ENCODE peak calls at places on chromosomes 5 and 9, in six cellular contexts. G, M, O, Z, B and W are unnamed samples.

GRCh38 chr5:33563983-33564908 is 123.5 kb downstream of the TARS1 start:
- DNase-seq in G (no peak), M (peak; percentile 37), O (no peak), Z (peak; percentile 24), B (no peak), W (no peak)

GRCh38 chr9:9469271-9469670 is 1143.5 kb downstream of the PTPRD start:
- DNase-seq in G (no peak), M (no peak), O (no peak), Z (no peak), B (no peak), W (no peak)

GRCh38 chr9:76519027-76519835 is 60.2 kb downstream of the GCNT1 start:
- DNase-seq in G (no peak), M (no peak), O (no peak), Z (no peak), B (no peak), W (no peak)

GRCh38 chr9:34253460-34253837 is 74.6 kb downstream of the UBAP1 start:
- DNase-seq in G (no peak), M (no peak), O (peak; percentile 70), Z (no peak), B (no peak), W (no peak)

GRCh38 chr9:124257865-124258764 is at the start of gene NEK6:
- DNase-seq in G (no peak), M (no peak), O (peak; percentile 84), Z (peak; percentile 75), B (no peak), W (no peak)

GRCh38 chr5:155402927-155403645 is 389.5 kb downstream of the KIF4B start:
- DNase-seq in G (no peak), M (peak; percentile 36), O (no peak), Z (no peak), B (no peak), W (no peak)

GRCh38 chr5:79333852-79334557 is 98.1 kb downstream of the JMY start:
- DNase-seq in G (peak; percentile 39), M (peak; percentile 16), O (no peak), Z (no peak), B (no peak), W (no peak)

GRCh38 chr5:174323878-174324281 is 278.4 kb downstream of the NSG2 start:
- DNase-seq in G (peak; percentile 89), M (peak; percentile 92), O (peak; percentile 58), Z (peak; percentile 67), B (peak; percentile 78), W (peak; percentile 67)

GRCh38 chr5:113035096-113035495 is 58.5 kb downstream of the DCP2 start:
- DNase-seq in G (no peak), M (no peak), O (no peak), Z (no peak), B (no peak), W (no peak)

GRCh38 chr5:176851380-176851779 is 41.0 kb downstream of the UNC5A start:
- DNase-seq in G (no peak), M (no peak), O (no peak), Z (no peak), B (no peak), W (no peak)

GRCh38 chr5:104494043-104494442 is 931.5 kb upstream of the NUDT12 start:
- DNase-seq in G (no peak), M (no peak), O (no peak), Z (no peak), B (no peak), W (no peak)

GRCh38 chr9:93807166-93808013 is 147.8 kb downstream of the BARX1 start:
- DNase-seq in G (no peak), M (no peak), O (no peak), Z (no peak), B (no peak), W (no peak)

GRCh38 chr9:89821081-89821480 is 216.3 kb downstream of the GADD45G start:
- DNase-seq in G (peak; percentile 59), M (peak; percentile 72), O (no peak), Z (peak; percentile 33), B (no peak), W (no peak)

GRCh38 chr9:108776920-108777650 is 78.7 kb downstream of the ACTL7B start:
- DNase-seq in G (no peak), M (peak; percentile 28), O (peak; percentile 19), Z (peak; percentile 81), B (no peak), W (no peak)

GRCh38 chr5:119322312-119322947 is 33.4 kb upstream of the TNFAIP8 start:
- DNase-seq in G (no peak), M (peak; percentile 58), O (no peak), Z (no peak), B (no peak), W (no peak)

GRCh38 chr9:96782241-96782640 is 4.4 kb upstream of the ZNF510 start:
- DNase-seq in G (no peak), M (no peak), O (no peak), Z (no peak), B (no peak), W (no peak)

GRCh38 chr5:58496488-58496887 is 5.3 kb downstream of the GAPT start:
- DNase-seq in G (peak; percentile 38), M (peak; percentile 54), O (no peak), Z (no peak), B (peak; percentile 47), W (no peak)

GRCh38 chr9:6566409-6567139 is 79.0 kb downstream of the GLDC start:
- DNase-seq in G (no peak), M (peak; percentile 55), O (peak; percentile 99), Z (peak; percentile 98), B (no peak), W (no peak)

GRCh38 chr5:177086918-177087706 is 397 bp downstream of the FGFR4 start:
- DNase-seq in G (peak; percentile 87), M (peak; percentile 87), O (no peak), Z (peak; percentile 64), B (peak; percentile 90), W (peak; percentile 36)

GRCh38 chr5:1789838-1790462 is 9.7 kb downstream of the MRPL36 start:
- DNase-seq in G (no peak), M (peak; percentile 8), O (peak; percentile 96), Z (peak; percentile 89), B (no peak), W (no peak)

GRCh38 chr5:56454219-56454862 is 221.2 kb upstream of the ANKRD55 start:
- DNase-seq in G (no peak), M (no peak), O (no peak), Z (no peak), B (no peak), W (no peak)

GRCh38 chr9:71781391-71781790 is 13.1 kb upstream of the CEMIP2 start:
- DNase-seq in G (no peak), M (no peak), O (no peak), Z (no peak), B (no peak), W (no peak)

GRCh38 chr9:105637787-105638395 is 24.4 kb upstream of the TAL2 start:
- DNase-seq in G (no peak), M (peak; percentile 8), O (peak; percentile 3), Z (no peak), B (no peak), W (no peak)

GRCh38 chr5:102834438-102834964 is 79.4 kb downstream of the PAM start:
- DNase-seq in G (no peak), M (no peak), O (no peak), Z (no peak), B (no peak), W (no peak)

GRCh38 chr9:36779582-36779981 is 206.9 kb downstream of the MELK start:
- DNase-seq in G (no peak), M (no peak), O (no peak), Z (no peak), B (no peak), W (no peak)

GRCh38 chr9:36780186-36780585 is 207.5 kb downstream of the MELK start:
- DNase-seq in G (no peak), M (no peak), O (no peak), Z (no peak), B (no peak), W (no peak)

GRCh38 chr9:36781532-36781931 is 208.8 kb downstream of the MELK start:
- DNase-seq in G (no peak), M (no peak), O (peak; percentile 8), Z (no peak), B (no peak), W (no peak)
- H3K23ac ChIP-seq in G (no peak overlapping the region), M (no peak overlapping the region), O (no peak overlapping the region), Z (no peak overlapping the region), B (no peak overlapping the region), W (no peak overlapping the region)

GRCh38 chr9:130938652-130939404 is at the start of gene FIBCD1:
- DNase-seq in G (peak; percentile 72), M (peak; percentile 67), O (peak; percentile 34), Z (peak; percentile 43), B (peak; percentile 84), W (no peak)
- H4K8ac ChIP-seq in G (no peak within 1 kb of the TSS), M (no peak within 1 kb of the TSS), O (no peak within 1 kb of the TSS), Z (no peak within 1 kb of the TSS), B (peak within 1 kb of the TSS; percentile 43), W (no peak within 1 kb of the TSS)

GRCh38 chr5:175642998-175643397 is 14.9 kb upstream of the HRH2 start:
- DNase-seq in G (no peak), M (no peak), O (no peak), Z (no peak), B (no peak), W (no peak)
- H3K27ac ChIP-seq in G (no peak overlapping the region), M (no peak overlapping the region), O (no peak overlapping the region), Z (no peak overlapping the region), B (no peak overlapping the region), W (no peak overlapping the region)

DNA sequence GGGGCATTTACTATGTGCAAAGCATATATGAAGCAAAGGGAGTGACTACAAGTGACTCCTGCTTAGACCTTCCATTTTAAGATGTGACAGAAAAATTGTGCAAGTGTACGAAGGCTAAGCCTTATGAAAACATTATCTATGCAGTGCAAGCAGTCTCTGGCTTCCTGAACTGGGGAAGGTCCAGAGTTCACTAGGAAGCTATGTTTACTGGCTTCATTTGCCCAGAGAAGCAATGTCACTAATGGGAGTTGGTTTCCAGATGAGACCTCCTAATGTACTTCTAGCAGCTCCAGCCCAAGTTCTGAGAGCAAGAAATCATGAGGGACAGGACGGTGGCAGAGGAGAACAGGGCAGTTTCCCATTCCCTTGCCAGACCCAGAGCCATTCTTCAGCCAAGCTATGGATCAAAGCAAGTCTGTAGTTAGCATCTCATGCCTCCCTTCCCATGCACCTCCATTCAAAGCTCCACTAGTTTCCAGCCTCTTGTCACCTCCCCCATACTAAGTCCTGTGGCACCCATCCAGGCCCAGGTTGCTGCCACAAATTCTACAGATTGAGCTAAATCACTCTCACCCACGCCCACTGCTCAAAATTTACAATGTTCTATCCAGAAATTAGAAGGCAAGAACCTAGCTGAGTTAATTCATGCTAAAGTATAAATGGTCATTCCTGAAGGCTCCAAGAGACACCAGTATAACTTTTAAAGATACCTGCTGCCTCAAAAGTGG is 21.8 kb downstream of the MCTP1 start:
- DNase-seq in G (no peak), M (no peak), O (no peak), Z (no peak), B (no peak), W (no peak)
- H3K23ac ChIP-seq in G (no peak overlapping the region), M (no peak overlapping the region), O (no peak overlapping the region), Z (no peak overlapping the region), B (no peak overlapping the region), W (no peak overlapping the region)

GRCh38 chr5:179275381-179275878 is 69.8 kb downstream of the ADAMTS2 start:
- DNase-seq in G (no peak), M (no peak), O (no peak), Z (no peak), B (no peak), W (no peak)
- H4K8ac ChIP-seq in G (no peak overlapping the region), M (no peak overlapping the region), O (peak overlapping the region; percentile 76), Z (peak overlapping the region; percentile 92), B (peak overlapping the region; percentile 25), W (no peak overlapping the region)

GRCh38 chr9:83220737-83221136 is 157.8 kb upstream of the RASEF start:
- DNase-seq in G (no peak), M (no peak), O (peak; percentile 29), Z (peak; percentile 57), B (no peak), W (no peak)
- H3K27ac ChIP-seq in G (no peak overlapping the region), M (no peak overlapping the region), O (no peak overlapping the region), Z (no peak overlapping the region), B (no peak overlapping the region), W (no peak overlapping the region)